ENCODE peak calls at places on chromosomes 11 and 22, in five cellular contexts. W, F, X, E and I are unnamed samples.

GRCh38 chr11:123308077-123308476 is 113.0 kb upstream of the CLMP start:
- DNase-seq in F (no peak), W (peak), E (peak), X (no peak), I (no peak)

GRCh38 chr11:133467686-133468085 is 64.6 kb downstream of the OPCML start:
- DNase-seq in W (no peak), E (no peak), F (no peak), X (no peak), I (no peak)

GRCh38 chr11:34034053-34034452 is 17.5 kb upstream of the CAPRIN1 start:
- DNase-seq in X (no peak), E (no peak), F (no peak), W (no peak), I (no peak)

GRCh38 chr22:32144875-32145274 is 14.2 kb downstream of the C22orf42 start:
- DNase-seq in W (no peak), E (no peak), X (no peak), F (no peak), I (no peak)

GRCh38 chr11:65617990-65618751 is 2.6 kb downstream of the PCNX3 start:
- DNase-seq in F (no peak), E (no peak), X (no peak), W (no peak), I (no peak)

GRCh38 chr11:71568707-71569349 is 3.5 kb downstream of the KRTAP5-10 start:
- DNase-seq in F (no peak), W (no peak), X (no peak), E (no peak), I (no peak)

GRCh38 chr22:26669060-26669481 is 11.7 kb downstream of the MIAT start:
- DNase-seq in E (peak), W (no peak), F (no peak), X (peak), I (no peak)

GRCh38 chr11:118529584-118530175 is 1.3 kb upstream of the TMEM25 start:
- DNase-seq in X (no peak), W (no peak), F (no peak), E (no peak), I (no peak)

GRCh38 chr11:116373545-116373944 is 399.2 kb downstream of the BUD13 start:
- DNase-seq in W (no peak), F (no peak), E (peak), X (no peak), I (no peak)

GRCh38 chr11:122983438-122984185 is 2.0 kb upstream of the BSX start:
- DNase-seq in F (no peak), W (no peak), X (no peak), E (no peak), I (no peak)

GRCh38 chr11:86632499-86633269 is 39.7 kb downstream of the ME3 start:
- DNase-seq in X (peak), W (peak), E (peak), F (no peak), I (no peak)

GRCh38 chr11:102323542-102324261 is 6.4 kb downstream of the BIRC3 start:
- DNase-seq in W (no peak), E (peak), X (no peak), F (no peak), I (no peak)

GRCh38 chr11:115673720-115674119 is 169.5 kb upstream of the CADM1 start:
- DNase-seq in X (no peak), W (no peak), E (no peak), F (no peak), I (no peak)

GRCh38 chr11:96084610-96085348 is 160.9 kb upstream of the MTMR2 start:
- DNase-seq in E (no peak), W (no peak), F (no peak), X (peak), I (no peak)

GRCh38 chr11:118872403-118872821 is 11.3 kb upstream of the CXCR5 start:
- DNase-seq in W (no peak), X (peak), F (peak), E (no peak), I (no peak)

GRCh38 chr11:124108158-124108557 is 7.1 kb upstream of the VWA5A start:
- DNase-seq in F (no peak), W (no peak), E (peak), X (peak), I (no peak)

GRCh38 chr22:42184852-42185251 is 54.2 kb upstream of the CYP2D6 start:
- DNase-seq in W (no peak), F (no peak), E (no peak), X (no peak), I (no peak)

GRCh38 chr11:119116601-119117000 is 4.8 kb upstream of the HINFP start:
- DNase-seq in W (no peak), F (no peak), E (no peak), X (no peak), I (no peak)

GRCh38 chr11:68370211-68371111 is 58.1 kb downstream of the LRP5 start:
- DNase-seq in X (no peak), E (no peak), W (no peak), F (no peak), I (no peak)

GRCh38 chr11:47408598-47409439 is 429 bp downstream of the SLC39A13 start:
- DNase-seq in F (no peak), W (peak), E (peak), X (no peak), I (no peak)

GRCh38 chr22:44080936-44081853 is 57.1 kb downstream of the PARVB start:
- DNase-seq in E (peak), F (peak), W (peak), X (peak), I (peak)

GRCh38 chr11:22822204-22822603 is 7.4 kb downstream of the SVIP start:
- DNase-seq in E (no peak), F (no peak), X (no peak), W (no peak), I (no peak)

GRCh38 chr22:48894804-48895250 is 932.8 kb downstream of the BRD1 start:
- DNase-seq in F (no peak), X (no peak), E (no peak), W (no peak), I (no peak)

GRCh38 chr11:34013893-34014571 is 37.5 kb upstream of the CAPRIN1 start:
- DNase-seq in E (no peak), W (no peak), X (no peak), F (no peak), I (no peak)

GRCh38 chr22:24067587-24068376 is 56.7 kb downstream of the CABIN1 start:
- DNase-seq in X (no peak), E (no peak), F (no peak), W (no peak), I (no peak)

GRCh38 chr11:117179048-117179999 is 781 bp downstream of the SIDT2 start:
- DNase-seq in E (peak), X (peak), F (peak), W (no peak), I (peak)

GRCh38 chr22:37187891-37188761 is at the start of gene C1QTNF6:
- DNase-seq in W (no peak), X (peak), F (no peak), E (no peak), I (no peak)

GRCh38 chr22:29095459-29095858 is 22.6 kb downstream of the KREMEN1 start:
- DNase-seq in F (no peak), X (no peak), E (no peak), W (no peak), I (no peak)

GRCh38 chr11:107591446-107592236 is 694 bp downstream of the ELMOD1 start:
- DNase-seq in W (no peak), E (peak), X (peak), F (no peak), I (no peak)

GRCh38 chr22:18970180-18970947 is 34.3 kb upstream of the PRODH start:
- DNase-seq in W (no peak), F (no peak), E (no peak), X (no peak), I (no peak)
- TF ChIP-seq CTCF in W (no peak), F (no peak), E (peak), X (no peak), I (peak)

DNA sequence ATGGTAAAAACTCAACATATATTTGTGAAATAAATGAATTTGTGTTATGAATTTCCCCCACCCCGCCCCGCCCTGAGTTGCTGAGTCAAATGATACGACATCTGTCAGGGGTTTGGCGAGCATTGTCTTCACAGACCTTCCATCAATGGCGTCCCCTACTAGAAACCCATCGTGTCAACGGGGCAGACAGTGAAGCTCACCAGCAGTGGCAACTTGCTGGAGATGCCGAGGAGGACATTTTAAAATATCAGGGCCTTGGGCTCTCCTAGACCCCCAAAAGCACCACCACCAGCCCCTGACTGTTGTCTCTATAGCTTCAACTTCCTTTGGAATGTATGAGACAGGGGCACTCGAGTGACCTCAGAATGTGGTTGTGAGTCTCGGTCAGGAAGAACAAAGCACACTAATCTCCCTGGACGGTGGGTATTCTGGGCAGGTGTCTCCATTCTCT is 776 bp upstream of the NXF1 start:
- DNase-seq in W (no peak), E (peak), X (peak), F (no peak), I (no peak)
- TF ChIP-seq CTCF in W (no peak), E (no peak), X (no peak), F (no peak), I (peak)

GRCh38 chr22:21726650-21727049 is 8.9 kb downstream of the YPEL1 start:
- DNase-seq in E (no peak), W (no peak), X (peak), F (no peak), I (no peak)
- TF ChIP-seq CTCF in E (peak), W (peak), X (peak), F (no peak), I (peak)

GRCh38 chr11:74485868-74486267 is 7.7 kb downstream of the LIPT2 start:
- DNase-seq in F (no peak), X (no peak), E (no peak), W (no peak), I (no peak)

GRCh38 chr11:74492084-74492483 is 1.4 kb downstream of the LIPT2 start:
- DNase-seq in E (no peak), W (no peak), X (no peak), F (no peak), I (no peak)

GRCh38 chr11:74492974-74493815 is at the start of gene LIPT2:
- DNase-seq in E (peak), W (peak), F (peak), X (peak), I (peak)

GRCh38 chr11:74490945-74491344 is 2.6 kb downstream of the LIPT2 start:
- DNase-seq in W (no peak), E (no peak), F (no peak), X (no peak), I (no peak)

DNA sequence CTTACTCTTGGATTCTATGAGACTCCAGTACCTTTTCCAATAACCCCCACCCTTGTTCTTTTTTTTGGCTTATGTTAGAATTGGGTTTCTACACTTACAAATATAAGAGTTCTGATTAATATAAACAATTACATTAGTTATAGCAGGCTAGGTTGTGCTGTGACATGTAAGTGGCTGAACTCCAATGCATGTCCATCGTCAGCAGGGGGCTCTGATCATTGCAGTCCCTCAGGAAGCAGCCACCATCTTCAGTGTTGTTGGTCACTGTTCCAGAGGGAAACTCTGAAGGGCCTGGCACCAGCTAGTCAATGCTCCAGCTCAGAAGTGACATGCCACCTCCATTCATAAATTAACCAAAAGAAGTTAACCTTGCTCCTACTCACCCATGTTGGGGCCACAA is 5.6 kb downstream of the LIPT2 start:
- DNase-seq in E (no peak), W (no peak), F (no peak), X (peak), I (no peak)
- TF ChIP-seq CTCF in E (peak), W (peak), F (no peak), X (no peak), I (peak)